ENCODE peak calls at places on chromosome 2, in six cellular contexts. J, B, G, Q, R and I are unnamed samples.

GRCh38 chr2:35220471-35220870 is 1135.1 kb upstream of the CRIM1 start:
- DNase-seq in J (peak; percentile 4), G (peak; percentile 32), B (no peak), R (peak; percentile 59), Q (no peak), I (no peak)

GRCh38 chr2:70851704-70852103 is 16.1 kb upstream of the CD207 start:
- DNase-seq in B (no peak), J (no peak), Q (no peak), R (peak; percentile 4), G (no peak), I (peak; percentile 44)

GRCh38 chr2:234302664-234302991 is 194.3 kb downstream of the ARL4C start:
- DNase-seq in Q (no peak), R (no peak), B (no peak), G (no peak), J (no peak), I (no peak)

GRCh38 chr2:241011296-241011600 is 12.8 kb downstream of the SNED1 start:
- DNase-seq in Q (no peak), G (no peak), J (no peak), B (no peak), R (no peak), I (no peak)

GRCh38 chr2:136664713-136665112 is 100.6 kb upstream of the THSD7B start:
- DNase-seq in G (no peak), B (no peak), J (no peak), Q (no peak), R (no peak), I (no peak)

GRCh38 chr2:169644173-169644572 is 50.0 kb downstream of the CFAP210 start:
- DNase-seq in J (no peak), R (no peak), Q (no peak), B (no peak), G (no peak), I (no peak)

GRCh38 chr2:168583064-168583709 is 127.1 kb downstream of the CERS6 start:
- DNase-seq in B (no peak), G (no peak), J (peak; percentile 65), Q (no peak), R (no peak), I (no peak)

GRCh38 chr2:158025263-158025996 is 76.2 kb upstream of the UPP2 start:
- DNase-seq in R (no peak), B (no peak), J (peak; percentile 58), Q (no peak), G (no peak), I (no peak)

GRCh38 chr2:159755788-159756187 is 42.2 kb downstream of the CD302 start:
- DNase-seq in B (no peak), R (peak; percentile 98), G (peak; percentile 78), Q (no peak), J (peak; percentile 66), I (no peak)

GRCh38 chr2:183291436-183291835 is 167.2 kb downstream of the NUP35 start:
- DNase-seq in B (no peak), J (peak; percentile 17), G (no peak), R (peak; percentile 53), Q (no peak), I (no peak)

GRCh38 chr2:165238295-165238694 is 919 bp upstream of the SCN2A start:
- DNase-seq in Q (no peak), J (peak; percentile 23), B (no peak), R (peak; percentile 4), G (no peak), I (no peak)

GRCh38 chr2:24038786-24039499 is 8.2 kb downstream of the WDCP start:
- DNase-seq in B (no peak), Q (no peak), J (no peak), G (no peak), R (no peak), I (no peak)

GRCh38 chr2:218216336-218216673 is 684 bp upstream of the ARPC2 start:
- DNase-seq in G (no peak), Q (peak; percentile 39), J (no peak), R (no peak), B (no peak), I (no peak)

GRCh38 chr2:149928026-149928425 is 340.5 kb upstream of the MMADHC start:
- DNase-seq in Q (no peak), R (no peak), B (no peak), G (no peak), J (no peak), I (no peak)

GRCh38 chr2:141611981-141612380 is 518.8 kb downstream of the LRP1B start:
- DNase-seq in G (peak; percentile 10), J (peak; percentile 61), R (peak; percentile 33), B (no peak), Q (no peak), I (no peak)

GRCh38 chr2:121699421-121700328 is 37.0 kb downstream of the NIFK start:
- DNase-seq in J (peak; percentile 82), G (peak; percentile 90), B (peak; percentile 42), R (peak; percentile 94), Q (no peak), I (peak; percentile 72)

GRCh38 chr2:168920504-168921157 is 19.5 kb downstream of the G6PC2 start:
- DNase-seq in R (no peak), B (no peak), J (peak; percentile 7), Q (no peak), G (no peak), I (no peak)

GRCh38 chr2:193900292-193900691 is 1705.6 kb upstream of the TMEFF2 start:
- DNase-seq in Q (no peak), R (no peak), B (no peak), G (no peak), J (no peak), I (no peak)

GRCh38 chr2:191637182-191638078 is 40.5 kb upstream of the NABP1 start:
- DNase-seq in G (no peak), J (peak; percentile 82), R (peak; percentile 77), B (no peak), Q (no peak), I (no peak)

GRCh38 chr2:191635333-191636234 is 42.4 kb upstream of the NABP1 start:
- DNase-seq in J (peak; percentile 95), R (peak; percentile 61), B (no peak), G (peak; percentile 80), Q (no peak), I (peak; percentile 53)

GRCh38 chr2:191638079-191638801 is 39.7 kb upstream of the NABP1 start:
- DNase-seq in B (no peak), Q (no peak), J (peak; percentile 24), G (no peak), R (no peak), I (no peak)

GRCh38 chr2:191636586-191636985 is 41.4 kb upstream of the NABP1 start:
- DNase-seq in J (no peak), R (no peak), B (no peak), G (no peak), Q (no peak), I (no peak)

GRCh38 chr2:191636235-191636543 is 41.7 kb upstream of the NABP1 start:
- DNase-seq in J (peak; percentile 97), G (peak; percentile 90), R (peak; percentile 76), B (no peak), Q (no peak), I (no peak)
- H3K4me3 ChIP-seq in J (no peak overlapping the region), G (no peak overlapping the region), R (no peak overlapping the region), B (no peak overlapping the region), Q (no peak overlapping the region), I (no peak overlapping the region)

GRCh38 chr2:145593991-145594702 is 1074.2 kb upstream of the ZEB2 start:
- DNase-seq in B (no peak), G (peak; percentile 43), J (peak; percentile 90), Q (no peak), R (peak; percentile 87), I (no peak)
- TF ChIP-seq CTCF in B (no peak), G (peak; percentile 6), J (peak; percentile 37), Q (no peak), R (no peak), I (no peak)

GRCh38 chr2:17057109-17058017 is 391.7 kb upstream of the CYRIA start:
- DNase-seq in J (no peak), Q (no peak), B (no peak), G (no peak), R (no peak), I (no peak)
- H3K4me3 ChIP-seq in J (no peak overlapping the region), Q (no peak overlapping the region), B (no peak overlapping the region), G (no peak overlapping the region), R (no peak overlapping the region), I (no peak overlapping the region)

GRCh38 chr2:31729442-31730092 is 148.8 kb upstream of the SRD5A2 start:
- DNase-seq in G (no peak), B (no peak), J (peak; percentile 3), R (peak; percentile 66), Q (no peak), I (no peak)
- TF ChIP-seq CTCF in G (peak; percentile 45), B (no peak), J (peak; percentile 57), R (peak; percentile 65), Q (no peak), I (peak; percentile 56)

DNA sequence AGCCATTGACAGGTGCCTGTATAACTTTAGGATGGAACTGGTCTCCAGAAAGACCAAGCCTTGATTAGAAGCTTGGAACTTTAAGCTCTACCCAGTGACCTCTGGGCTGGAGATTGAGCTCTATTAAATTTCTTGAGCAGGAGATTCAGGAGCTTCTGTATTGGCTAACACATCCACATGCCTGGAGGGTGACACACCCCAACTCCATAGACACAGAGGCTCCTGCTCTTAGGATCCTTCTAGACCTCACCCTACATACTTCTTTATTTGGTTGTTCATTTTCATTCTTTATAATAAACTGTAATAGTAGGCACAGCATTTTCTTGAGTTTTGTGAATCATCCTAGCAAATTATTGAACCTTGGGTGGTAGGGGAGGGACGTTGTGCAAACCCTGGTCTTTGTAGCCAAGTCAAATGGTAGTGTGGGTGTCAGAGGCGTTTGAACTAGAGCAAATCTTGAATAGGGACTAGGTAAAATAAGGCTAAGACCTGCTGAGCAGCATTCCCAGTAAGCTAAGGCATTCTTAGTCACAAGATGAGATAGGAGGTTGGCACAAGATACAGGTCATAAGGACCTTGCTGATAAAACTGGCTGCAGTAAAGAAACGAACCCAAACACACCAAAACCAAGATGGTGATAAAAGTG is 323.8 kb upstream of the GALNT5 start:
- DNase-seq in G (no peak), Q (no peak), B (no peak), R (peak; percentile 19), J (no peak), I (no peak)
- H3K4me3 ChIP-seq in G (no peak overlapping the region), Q (no peak overlapping the region), B (no peak overlapping the region), R (no peak overlapping the region), J (no peak overlapping the region), I (no peak overlapping the region)

DNA sequence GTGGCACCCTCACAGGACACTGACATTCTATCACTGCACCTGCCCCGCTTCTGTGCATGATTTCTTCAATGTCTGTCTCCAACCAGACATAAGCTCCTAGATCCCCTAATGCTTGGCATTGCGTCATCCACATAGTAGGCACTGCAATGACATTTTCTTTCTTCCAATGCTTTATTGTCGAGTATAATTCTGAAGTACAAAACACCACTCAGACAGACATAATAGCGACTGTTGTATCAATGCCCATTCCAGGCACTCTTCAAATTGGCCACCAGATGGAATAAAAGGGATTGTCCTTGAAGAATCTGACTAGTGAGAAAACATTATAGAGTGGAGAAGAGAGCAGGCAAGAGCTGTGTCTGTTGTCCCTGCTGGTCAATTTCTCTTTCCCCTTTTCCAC is 89.0 kb downstream of the LPIN1 start:
- DNase-seq in J (no peak), Q (no peak), G (no peak), B (no peak), R (no peak), I (no peak)
- TF ChIP-seq CTCF in J (no peak), Q (no peak), G (peak; percentile 16), B (no peak), R (peak; percentile 8), I (no peak)